ENCODE peak calls at places on chromosomes 3 and 15, in nine cellular contexts. L is T-helper 1 cell, X is heart right ventricle, N is type B pancreatic cell, U is GM12891, S is testis, J is A549, Y is NAMALWA, F is amygdala. E is an unnamed sample.

GRCh38 chr3:63333815-63334214 is 55.7 kb downstream of the SYNPR start:
- DNase-seq in J (peak), S (no peak), X (no peak), F (no peak), N (no peak), L (no peak), U (no peak), Y (peak), E (no peak)

GRCh38 chr3:86895202-86895601 is 95.7 kb downstream of the VGLL3 start:
- DNase-seq in U (no peak), F (no peak), L (no peak), J (no peak), X (no peak), N (no peak), S (no peak), Y (no peak), E (no peak)

GRCh38 chr15:57296473-57297162 is 79.7 kb upstream of the CGNL1 start:
- DNase-seq in J (no peak), U (no peak), F (no peak), S (no peak), Y (no peak), N (no peak), X (no peak), L (no peak), E (no peak)

GRCh38 chr3:51985971-51986947 is 2.9 kb downstream of the ACY1 start:
- DNase-seq in F (no peak), X (no peak), N (no peak), L (no peak), J (no peak), U (no peak), S (no peak), Y (no peak), E (no peak)

GRCh38 chr3:51024765-51025681 is 350.3 kb downstream of the DOCK3 start:
- DNase-seq in F (no peak), N (no peak), X (no peak), U (no peak), J (no peak), S (peak), Y (no peak), L (peak), E (no peak)

GRCh38 chr15:37995461-37996347 is 61.3 kb downstream of the TMCO5A start:
- DNase-seq in J (peak), S (peak), U (no peak), X (peak), N (no peak), Y (peak), F (peak), L (no peak), E (peak)

GRCh38 chr3:64003589-64003988 is 19.7 kb downstream of the PSMD6 start:
- DNase-seq in N (no peak), J (no peak), X (no peak), Y (no peak), F (no peak), S (no peak), U (no peak), L (no peak), E (no peak)

GRCh38 chr15:75456710-75457109 is 5.2 kb upstream of the SIN3A start:
- DNase-seq in F (no peak), N (no peak), J (no peak), S (no peak), X (no peak), Y (no peak), L (no peak), U (no peak), E (no peak)

GRCh38 chr3:181329024-181329423 is 339.5 kb upstream of the DNAJC19 start:
- DNase-seq in J (no peak), F (no peak), S (no peak), X (no peak), U (no peak), Y (no peak), N (no peak), L (no peak), E (no peak)

GRCh38 chr3:99854899-99855298 is 37.2 kb downstream of the CMSS1 start:
- DNase-seq in Y (no peak), N (no peak), X (no peak), L (no peak), S (no peak), J (no peak), U (no peak), F (no peak), E (no peak)

GRCh38 chr3:36932979-36933378 is 11.9 kb downstream of the TRANK1 start:
- DNase-seq in J (no peak), S (no peak), X (no peak), L (no peak), N (no peak), Y (no peak), F (no peak), U (no peak), E (no peak)

GRCh38 chr3:149596136-149596770 is 61.6 kb downstream of the WWTR1 start:
- DNase-seq in X (no peak), U (no peak), N (no peak), Y (no peak), S (no peak), L (no peak), J (no peak), F (no peak), E (peak)

GRCh38 chr3:23685484-23686258 is 120.1 kb upstream of the UBE2E1 start:
- DNase-seq in J (peak), X (peak), F (peak), Y (no peak), U (no peak), S (peak), L (no peak), N (no peak), E (peak)

GRCh38 chr15:55319537-55320325 is 709 bp downstream of the PIGB start:
- DNase-seq in F (no peak), X (no peak), J (peak), L (no peak), U (no peak), Y (peak), S (peak), N (no peak), E (no peak)

GRCh38 chr3:125136515-125136914 is 76.0 kb downstream of the SLC12A8 start:
- DNase-seq in Y (no peak), N (no peak), S (no peak), X (no peak), L (no peak), F (no peak), U (no peak), J (no peak), E (no peak)

GRCh38 chr15:73700041-73700842 is 16.1 kb downstream of the CD276 start:
- DNase-seq in U (peak), Y (peak), N (no peak), J (peak), L (peak), X (peak), F (peak), S (peak), E (peak)

GRCh38 chr3:165814380-165814779 is 22.8 kb downstream of the BCHE start:
- DNase-seq in Y (no peak), F (no peak), X (no peak), L (no peak), S (no peak), U (no peak), N (no peak), J (no peak), E (no peak)

GRCh38 chr15:51758645-51759044 is 7.2 kb downstream of the TMOD2 start:
- DNase-seq in S (peak), U (no peak), Y (no peak), F (peak), X (peak), N (no peak), L (no peak), J (no peak), E (peak)

GRCh38 chr3:16056210-16056607 is 118.3 kb upstream of the GALNT15 start:
- DNase-seq in Y (no peak), J (peak), F (no peak), X (no peak), L (no peak), S (peak), U (no peak), N (no peak), E (no peak)

GRCh38 chr3:128584412-128585020 is 66.1 kb downstream of the RPN1 start:
- DNase-seq in X (peak), U (no peak), F (peak), Y (peak), S (peak), N (no peak), J (peak), L (no peak), E (peak)

GRCh38 chr3:31448882-31449243 is 83.9 kb upstream of the STT3B start:
- DNase-seq in N (no peak), J (no peak), F (no peak), Y (no peak), L (no peak), S (no peak), U (no peak), X (no peak), E (no peak)

GRCh38 chr3:23735575-23736326 is 70.0 kb upstream of the UBE2E1 start:
- DNase-seq in U (no peak), S (no peak), F (peak), X (peak), Y (no peak), L (no peak), J (no peak), N (peak), E (no peak)

GRCh38 chr3:97720417-97720816 is 44.1 kb upstream of the ARL6 start:
- DNase-seq in S (no peak), Y (no peak), U (no peak), N (no peak), F (no peak), J (no peak), X (no peak), L (no peak), E (no peak)

GRCh38 chr3:117252208-117252607 is 542.6 kb downstream of the TUSC7 start:
- DNase-seq in Y (no peak), L (no peak), F (no peak), U (no peak), S (no peak), X (no peak), J (peak), N (no peak), E (no peak)

GRCh38 chr3:48057521-48057920 is 41.3 kb upstream of the MAP4 start:
- DNase-seq in S (no peak), Y (no peak), X (no peak), U (no peak), F (no peak), N (no peak), L (no peak), J (no peak), E (no peak)

GRCh38 chr3:151804267-151804666 is 9.6 kb upstream of the AADAC start:
- DNase-seq in F (no peak), X (no peak), Y (no peak), J (no peak), N (no peak), U (no peak), L (no peak), S (no peak), E (no peak)

GRCh38 chr3:113746955-113747718 is at the start of gene ATP6V1A:
- DNase-seq in X (peak), U (peak), F (peak), L (peak), N (no peak), S (peak), Y (peak), J (peak), E (peak)

GRCh38 chr3:150238995-150239612 is 169.0 kb upstream of the TSC22D2 start:
- DNase-seq in S (no peak), N (no peak), J (peak), F (no peak), Y (no peak), U (no peak), L (no peak), X (no peak), E (no peak)

GRCh38 chr3:3015472-3016089 is 94.6 kb downstream of the IL5RA start:
- DNase-seq in L (no peak), S (no peak), N (no peak), F (peak), J (peak), X (no peak), Y (peak), U (peak), E (no peak)

GRCh38 chr3:73052857-73053256 is 8.6 kb upstream of the EBLN2 start:
- DNase-seq in F (no peak), S (no peak), J (no peak), L (no peak), U (no peak), N (no peak), X (no peak), Y (no peak), E (no peak)

GRCh38 chr3:71168043-71168720 is 415.3 kb downstream of the FOXP1 start:
- DNase-seq in Y (no peak), X (peak), S (no peak), F (no peak), J (no peak), L (no peak), N (no peak), U (no peak), E (no peak)

GRCh38 chr3:13352621-13353131 is 67.4 kb downstream of the NUP210 start:
- DNase-seq in X (no peak), J (peak), S (no peak), N (no peak), L (no peak), U (no peak), F (no peak), Y (no peak), E (no peak)

GRCh38 chr3:85821130-85821756 is 862.5 kb downstream of the CADM2 start:
- DNase-seq in F (no peak), S (peak), X (no peak), U (no peak), L (no peak), N (no peak), Y (peak), J (peak), E (no peak)

GRCh38 chr3:52079958-52080357 is 23.6 kb upstream of the DUSP7 start:
- DNase-seq in F (no peak), L (no peak), Y (no peak), U (no peak), S (no peak), N (no peak), X (no peak), J (no peak), E (no peak)

GRCh38 chr3:71973337-71974030 is 188.5 kb upstream of the PROK2 start:
- DNase-seq in L (no peak), N (no peak), J (no peak), S (no peak), U (no peak), F (peak), X (peak), Y (no peak), E (no peak)

GRCh38 chr3:177169936-177170722 is 27.2 kb downstream of the TBL1XR1 start:
- DNase-seq in Y (no peak), S (no peak), L (no peak), U (no peak), X (no peak), J (no peak), F (no peak), N (no peak), E (no peak)

GRCh38 chr3:192062186-192062585 is 601.2 kb downstream of the PYDC2 start:
- DNase-seq in X (no peak), Y (no peak), F (no peak), L (no peak), J (no peak), S (no peak), N (no peak), U (no peak), E (no peak)